ENCODE peak calls at places on chromosomes 5 and 9, in ten cellular contexts. B is activated CD4-positive, alpha-beta T cell treated with anti-CD3 and anti-CD28 coated beads, Interleukin-2, amount 50 U/mL, for 4 hours; A is stimulated activated CD8-positive, alpha-beta memory T cell treated with anti-CD3 and anti-CD28 coated beads, Interleukin-7, amount 100 ng/mL, for 4 hours; X is HT-29; I is skeletal muscle cell; Y is mucosa of descending colon; N is EL; T is amniotic stem cell; G is stimulated activated naive B cell treated with anti-CD40 and anti-IgM and Interleukin-4, amounts not matched to agents 10 μg/mL and 1 μg/mL and 100 μg/mL, for 72 hours; S is stimulated activated CD4-positive, alpha-beta T cell treated with anti-CD3 and anti-CD28 coated beads, Interleukin-4, amount 100 ng/mL, for 48 hours. R is an unnamed sample.

GRCh38 chr9:96398582-96399334 is 15.2 kb upstream of the SLC35D2 start:
- DNase-seq in B (no peak), A (no peak), X (no peak), I (no peak), Y (no peak), N (no peak), T (no peak), G (no peak), S (no peak), R (no peak)

GRCh38 chr5:1314564-1314982 is 19.7 kb upstream of the TERT start:
- DNase-seq in B (no peak), A (no peak), X (no peak), I (no peak), Y (no peak), N (no peak), T (no peak), G (no peak), S (no peak), R (no peak)

GRCh38 chr5:136201870-136202269 is 8.9 kb upstream of the SMIM32 start:
- DNase-seq in B (no peak), A (no peak), X (no peak), I (no peak), Y (no peak), N (no peak), T (no peak), G (no peak), S (no peak), R (no peak)

GRCh38 chr5:176350416-176350815 is 11.1 kb downstream of the KIAA1191 start:
- DNase-seq in B (no peak), A (no peak), X (no peak), I (no peak), Y (no peak), N (no peak), T (no peak), G (no peak), S (no peak), R (no peak)

GRCh38 chr5:10456583-10457562 is 15.2 kb downstream of the ROPN1L start:
- DNase-seq in B (no peak), A (no peak), X (no peak), I (peak; percentile 64), Y (no peak), N (peak; percentile 63), T (no peak), G (no peak), S (no peak), R (peak; percentile 18)

GRCh38 chr5:68494771-68495170 is 279.2 kb downstream of the PIK3R1 start:
- DNase-seq in B (no peak), A (no peak), X (no peak), I (no peak), Y (no peak), N (no peak), T (no peak), G (no peak), S (no peak), R (no peak)

GRCh38 chr9:36135791-36136276 is 699 bp upstream of the GLIPR2 start:
- DNase-seq in B (no peak), A (no peak), X (no peak), I (no peak), Y (peak; percentile 82), N (no peak), T (no peak), G (no peak), S (no peak), R (no peak)

GRCh38 chr5:16871746-16872339 is 64.2 kb downstream of the MYO10 start:
- DNase-seq in B (no peak), A (no peak), X (no peak), I (no peak), Y (no peak), N (peak; percentile 81), T (no peak), G (no peak), S (no peak), R (peak; percentile 84)

GRCh38 chr9:106830527-106831140 is 32.3 kb upstream of the ZNF462 start:
- DNase-seq in B (no peak), A (no peak), X (no peak), I (peak; percentile 26), Y (no peak), N (no peak), T (no peak), G (no peak), S (no peak), R (no peak)

GRCh38 chr5:112374818-112375217 is 44.3 kb downstream of the EPB41L4A start:
- DNase-seq in B (no peak), A (no peak), X (no peak), I (no peak), Y (no peak), N (no peak), T (no peak), G (no peak), S (no peak), R (no peak)

GRCh38 chr9:137299938-137300337 is 2.1 kb downstream of the NRARP start:
- DNase-seq in B (no peak), A (no peak), X (peak; percentile 61), I (no peak), Y (no peak), N (no peak), T (no peak), G (no peak), S (no peak), R (no peak)

GRCh38 chr9:72924116-72924790 is 28.6 kb downstream of the ALDH1A1 start:
- DNase-seq in B (no peak), A (no peak), X (no peak), I (no peak), Y (no peak), N (no peak), T (no peak), G (no peak), S (no peak), R (no peak)

GRCh38 chr9:72675586-72675985 is 154.2 kb downstream of the TMC1 start:
- DNase-seq in B (no peak), A (no peak), X (no peak), I (peak; percentile 74), Y (no peak), N (peak; percentile 8), T (no peak), G (no peak), S (no peak), R (peak; percentile 32)